ENCODE peak calls at places on chromosome 5, in nine cellular contexts. One of them, this sample, is unnamed. For H3K9me2, the result is how much of the 10 kb centered on the place peaks cover.

GRCh38 chr5:168908207-168908606 is 329.0 kb upstream of the PANK3 start:
- DNase-seq in OCI-LY7: no peak
- DNase-seq in HCT116: no peak
- DNase-seq in Karpas-422: no peak
- DNase-seq in MM.1S: no peak
- DNase-seq in hepatocyte: peak
- DNase-seq in PC-3: no peak
- DNase-seq in PC-9: no peak
- DNase-seq in GM23338: no peak
- DNase-seq in this sample: peak

GRCh38 chr5:125424851-125425250 is 678.4 kb upstream of the ZNF608 start:
- DNase-seq in OCI-LY7: no peak
- DNase-seq in HCT116: no peak
- DNase-seq in Karpas-422: no peak
- DNase-seq in MM.1S: no peak
- DNase-seq in hepatocyte: no peak
- DNase-seq in PC-3: no peak
- DNase-seq in PC-9: no peak
- DNase-seq in GM23338: no peak
- DNase-seq in this sample: no peak

GRCh38 chr5:124692324-124692723 is 54.1 kb downstream of the ZNF608 start:
- DNase-seq in OCI-LY7: no peak
- DNase-seq in HCT116: no peak
- DNase-seq in Karpas-422: no peak
- DNase-seq in MM.1S: no peak
- DNase-seq in hepatocyte: no peak
- DNase-seq in PC-3: no peak
- DNase-seq in PC-9: no peak
- DNase-seq in GM23338: no peak
- DNase-seq in this sample: peak

GRCh38 chr5:75306746-75307145 is 30.3 kb upstream of the HMGCR start:
- DNase-seq in OCI-LY7: no peak
- DNase-seq in HCT116: no peak
- DNase-seq in Karpas-422: no peak
- DNase-seq in MM.1S: no peak
- DNase-seq in hepatocyte: no peak
- DNase-seq in PC-3: no peak
- DNase-seq in PC-9: no peak
- DNase-seq in GM23338: no peak
- DNase-seq in this sample: no peak

GRCh38 chr5:172583931-172584511 is 57.0 kb upstream of the NEURL1B start:
- DNase-seq in OCI-LY7: no peak
- DNase-seq in HCT116: no peak
- DNase-seq in Karpas-422: no peak
- DNase-seq in MM.1S: no peak
- DNase-seq in hepatocyte: no peak
- DNase-seq in PC-3: no peak
- DNase-seq in PC-9: no peak
- DNase-seq in GM23338: no peak
- DNase-seq in this sample: no peak

GRCh38 chr5:131589510-131590348 is 45.3 kb downstream of the RAPGEF6 start:
- DNase-seq in OCI-LY7: peak
- DNase-seq in HCT116: peak
- DNase-seq in Karpas-422: peak
- DNase-seq in MM.1S: peak
- DNase-seq in hepatocyte: peak
- DNase-seq in PC-3: peak
- DNase-seq in PC-9: no peak
- DNase-seq in GM23338: peak
- DNase-seq in this sample: peak

GRCh38 chr5:175471628-175472027 is 6.7 kb upstream of the SFXN1 start:
- DNase-seq in OCI-LY7: no peak
- DNase-seq in HCT116: no peak
- DNase-seq in Karpas-422: no peak
- DNase-seq in MM.1S: peak
- DNase-seq in hepatocyte: no peak
- DNase-seq in PC-3: no peak
- DNase-seq in PC-9: no peak
- DNase-seq in GM23338: no peak
- DNase-seq in this sample: no peak

GRCh38 chr5:124628251-124628650 is 118.2 kb downstream of the ZNF608 start:
- DNase-seq in OCI-LY7: no peak
- DNase-seq in HCT116: no peak
- DNase-seq in Karpas-422: no peak
- DNase-seq in MM.1S: no peak
- DNase-seq in hepatocyte: no peak
- DNase-seq in PC-3: no peak
- DNase-seq in PC-9: no peak
- DNase-seq in GM23338: no peak
- DNase-seq in this sample: peak

GRCh38 chr5:137516251-137516797 is 17.2 kb upstream of the SPOCK1 start:
- DNase-seq in OCI-LY7: no peak
- DNase-seq in HCT116: no peak
- DNase-seq in Karpas-422: no peak
- DNase-seq in MM.1S: no peak
- DNase-seq in hepatocyte: no peak
- DNase-seq in PC-3: no peak
- DNase-seq in PC-9: no peak
- DNase-seq in GM23338: peak
- DNase-seq in this sample: no peak

GRCh38 chr5:171945476-171945875 is 61.0 kb downstream of the FBXW11 start:
- DNase-seq in OCI-LY7: no peak
- DNase-seq in HCT116: no peak
- DNase-seq in Karpas-422: no peak
- DNase-seq in MM.1S: no peak
- DNase-seq in hepatocyte: no peak
- DNase-seq in PC-3: no peak
- DNase-seq in PC-9: no peak
- DNase-seq in GM23338: no peak
- DNase-seq in this sample: no peak

GRCh38 chr5:158979749-158980521 is 119.8 kb downstream of the EBF1 start:
- DNase-seq in OCI-LY7: no peak
- DNase-seq in HCT116: no peak
- DNase-seq in Karpas-422: no peak
- DNase-seq in MM.1S: no peak
- DNase-seq in hepatocyte: no peak
- DNase-seq in PC-3: peak
- DNase-seq in PC-9: no peak
- DNase-seq in GM23338: peak
- DNase-seq in this sample: peak

GRCh38 chr5:32707394-32707997 is 3.6 kb upstream of the NPR3 start:
- DNase-seq in OCI-LY7: peak
- DNase-seq in HCT116: peak
- DNase-seq in Karpas-422: peak
- DNase-seq in MM.1S: peak
- DNase-seq in hepatocyte: peak
- DNase-seq in PC-3: peak
- DNase-seq in PC-9: no peak
- DNase-seq in GM23338: peak
- DNase-seq in this sample: peak

GRCh38 chr5:116778611-116779010 is 204.0 kb upstream of the SEMA6A start:
- DNase-seq in OCI-LY7: no peak
- DNase-seq in HCT116: no peak
- DNase-seq in Karpas-422: no peak
- DNase-seq in MM.1S: no peak
- DNase-seq in hepatocyte: no peak
- DNase-seq in PC-3: no peak
- DNase-seq in PC-9: no peak
- DNase-seq in GM23338: peak
- DNase-seq in this sample: no peak

DNA sequence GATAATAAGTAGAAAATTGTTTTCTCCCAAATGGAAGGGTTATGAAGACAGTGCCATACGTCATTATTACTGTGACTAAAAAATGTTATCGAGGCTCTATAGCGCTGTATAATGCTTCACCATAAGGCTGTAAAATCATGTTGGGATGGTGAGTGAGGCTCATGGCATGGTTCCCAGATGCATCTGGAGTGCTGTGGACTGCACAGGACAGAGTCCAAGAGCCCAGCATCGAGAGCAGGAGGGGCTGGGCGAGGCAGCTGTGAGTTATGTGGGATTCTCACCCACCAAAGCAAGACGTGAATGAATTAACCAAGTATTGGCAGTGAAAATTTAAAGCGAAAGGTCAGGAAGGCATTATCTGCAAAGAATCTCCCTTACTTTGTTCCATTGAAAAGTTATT is 2112.8 kb upstream of the WWC1 start:
- DNase-seq in OCI-LY7: no peak
- DNase-seq in HCT116: no peak
- DNase-seq in Karpas-422: no peak
- DNase-seq in MM.1S: no peak
- DNase-seq in hepatocyte: no peak
- DNase-seq in PC-3: no peak
- DNase-seq in PC-9: no peak
- DNase-seq in GM23338: no peak
- DNase-seq in this sample: no peak
- H3K9me2 ChIP-seq in OCI-LY7: under half
- H3K9me2 ChIP-seq in HCT116: under half
- H3K9me2 ChIP-seq in Karpas-422: under half
- H3K9me2 ChIP-seq in MM.1S: under half
- H3K9me2 ChIP-seq in hepatocyte: under half
- H3K9me2 ChIP-seq in PC-3: under half
- H3K9me2 ChIP-seq in PC-9: under half
- H3K9me2 ChIP-seq in GM23338: under half
- H3K9me2 ChIP-seq in this sample: under half

DNA sequence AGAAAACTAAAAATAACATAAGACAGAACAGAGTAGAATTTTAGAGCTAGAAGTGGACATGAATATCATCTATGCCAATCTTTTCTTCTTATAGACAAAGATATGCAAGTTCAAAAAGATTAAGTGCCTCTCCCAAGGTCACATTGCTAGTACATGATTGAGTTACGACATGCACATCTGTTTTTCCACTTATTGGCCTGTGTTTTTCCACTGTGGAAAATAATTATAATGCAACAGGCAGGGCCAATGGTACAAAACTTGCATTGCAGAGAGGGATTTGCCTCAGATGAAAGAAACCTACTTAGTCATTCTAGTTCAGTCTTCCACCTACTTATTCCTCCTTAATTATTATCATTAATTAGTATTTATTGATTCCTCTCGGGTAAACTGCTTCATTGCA is 407.8 kb upstream of the SGCD start:
- DNase-seq in OCI-LY7: no peak
- DNase-seq in HCT116: no peak
- DNase-seq in Karpas-422: no peak
- DNase-seq in MM.1S: no peak
- DNase-seq in hepatocyte: no peak
- DNase-seq in PC-3: no peak
- DNase-seq in PC-9: no peak
- DNase-seq in GM23338: no peak
- DNase-seq in this sample: no peak
- H3K9me2 ChIP-seq in OCI-LY7: under half
- H3K9me2 ChIP-seq in HCT116: under half
- H3K9me2 ChIP-seq in Karpas-422: under half
- H3K9me2 ChIP-seq in MM.1S: under half
- H3K9me2 ChIP-seq in hepatocyte: under half
- H3K9me2 ChIP-seq in PC-3: under half
- H3K9me2 ChIP-seq in PC-9: under half
- H3K9me2 ChIP-seq in GM23338: under half
- H3K9me2 ChIP-seq in this sample: under half

GRCh38 chr5:109718216-109718615 is 28.5 kb downstream of the MAN2A1 start:
- DNase-seq in OCI-LY7: no peak
- DNase-seq in HCT116: no peak
- DNase-seq in Karpas-422: no peak
- DNase-seq in MM.1S: no peak
- DNase-seq in hepatocyte: no peak
- DNase-seq in PC-3: no peak
- DNase-seq in PC-9: no peak
- DNase-seq in GM23338: no peak
- DNase-seq in this sample: no peak

GRCh38 chr5:109718632-109719031 is 28.9 kb downstream of the MAN2A1 start:
- DNase-seq in OCI-LY7: no peak
- DNase-seq in HCT116: no peak
- DNase-seq in Karpas-422: no peak
- DNase-seq in MM.1S: no peak
- DNase-seq in hepatocyte: no peak
- DNase-seq in PC-3: no peak
- DNase-seq in PC-9: no peak
- DNase-seq in GM23338: no peak
- DNase-seq in this sample: no peak

GRCh38 chr5:109719978-109720377 is 30.3 kb downstream of the MAN2A1 start:
- DNase-seq in OCI-LY7: no peak
- DNase-seq in HCT116: no peak
- DNase-seq in Karpas-422: no peak
- DNase-seq in MM.1S: no peak
- DNase-seq in hepatocyte: no peak
- DNase-seq in PC-3: no peak
- DNase-seq in PC-9: no peak
- DNase-seq in GM23338: no peak
- DNase-seq in this sample: no peak

GRCh38 chr5:109725135-109725534 is 35.4 kb downstream of the MAN2A1 start:
- DNase-seq in OCI-LY7: no peak
- DNase-seq in HCT116: no peak
- DNase-seq in Karpas-422: no peak
- DNase-seq in MM.1S: no peak
- DNase-seq in hepatocyte: no peak
- DNase-seq in PC-3: no peak
- DNase-seq in PC-9: no peak
- DNase-seq in GM23338: no peak
- DNase-seq in this sample: no peak

DNA sequence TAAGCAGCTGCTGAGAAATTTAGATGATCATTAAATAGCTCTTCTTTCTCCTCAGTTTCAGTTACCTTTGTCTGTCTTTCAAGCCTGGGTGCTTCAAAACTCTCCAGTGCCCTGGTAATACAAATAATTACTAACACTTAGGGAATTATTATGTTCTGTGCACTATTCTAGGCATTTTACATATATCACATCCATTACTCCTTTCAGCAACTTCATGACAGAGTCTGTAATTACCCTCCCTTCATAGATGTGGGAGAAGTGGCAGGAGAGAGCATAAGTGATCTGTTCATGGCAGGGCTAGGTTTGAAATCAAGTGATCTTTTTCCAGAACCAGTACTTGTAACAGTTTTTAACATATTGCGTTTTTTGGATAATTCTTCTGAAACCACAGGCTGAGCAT is 32.0 kb downstream of the MAN2A1 start:
- DNase-seq in OCI-LY7: no peak
- DNase-seq in HCT116: no peak
- DNase-seq in Karpas-422: no peak
- DNase-seq in MM.1S: no peak
- DNase-seq in hepatocyte: no peak
- DNase-seq in PC-3: no peak
- DNase-seq in PC-9: no peak
- DNase-seq in GM23338: no peak
- DNase-seq in this sample: no peak
- H3K9me2 ChIP-seq in OCI-LY7: under half
- H3K9me2 ChIP-seq in HCT116: under half
- H3K9me2 ChIP-seq in Karpas-422: under half
- H3K9me2 ChIP-seq in MM.1S: under half
- H3K9me2 ChIP-seq in hepatocyte: under half
- H3K9me2 ChIP-seq in PC-3: under half
- H3K9me2 ChIP-seq in PC-9: under half
- H3K9me2 ChIP-seq in GM23338: under half
- H3K9me2 ChIP-seq in this sample: under half

DNA sequence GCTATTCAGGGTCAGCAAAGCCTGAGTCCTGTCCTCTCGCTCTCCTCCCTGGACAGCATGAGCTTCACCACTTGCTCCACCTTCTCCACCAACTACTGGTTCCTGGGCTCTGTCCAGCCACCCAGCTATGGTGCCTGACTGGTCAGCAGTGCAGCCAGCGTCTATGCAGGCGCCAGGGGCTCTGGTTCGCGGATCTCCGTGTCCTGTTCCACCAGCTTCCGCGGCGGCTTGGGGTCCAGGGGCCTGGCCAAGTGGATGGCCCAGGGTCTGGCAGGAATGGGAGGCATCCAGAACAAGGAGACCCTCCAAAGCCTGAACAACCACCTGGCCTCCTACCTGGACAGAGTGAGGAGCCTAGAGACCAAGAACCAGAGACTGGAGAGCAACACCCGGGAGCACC is 8.6 kb downstream of the NIPBL start:
- DNase-seq in OCI-LY7: no peak
- DNase-seq in HCT116: no peak
- DNase-seq in Karpas-422: no peak
- DNase-seq in MM.1S: no peak
- DNase-seq in hepatocyte: no peak
- DNase-seq in PC-3: no peak
- DNase-seq in PC-9: no peak
- DNase-seq in GM23338: no peak
- DNase-seq in this sample: no peak
- H3K9me2 ChIP-seq in OCI-LY7: under half
- H3K9me2 ChIP-seq in HCT116: under half
- H3K9me2 ChIP-seq in Karpas-422: under half
- H3K9me2 ChIP-seq in MM.1S: under half
- H3K9me2 ChIP-seq in hepatocyte: under half
- H3K9me2 ChIP-seq in PC-3: under half
- H3K9me2 ChIP-seq in PC-9: under half
- H3K9me2 ChIP-seq in GM23338: under half
- H3K9me2 ChIP-seq in this sample: under half

This sample was measured in GM23248.